ENCODE peak calls at places on chromosome 4, in seven cellular contexts. O is AG04450; F is left lung; R is fibroblast of lung; E is OCI-LY7; Y is CD8-positive, alpha-beta T cell; S is upper lobe of right lung. M is an unnamed sample.
A peak's percentile ranks its signal among the peaks of the same experiment; 100 is the strongest.

GRCh38 chr4:26459054-26459755 is 31.1 kb downstream of the CCKAR start:
- DNase-seq in Y (no peak), E (peak; percentile 76), S (no peak), O (peak; percentile 66), F (no peak), R (peak; percentile 80), M (no peak)

GRCh38 chr4:141132689-141133145 is 552 bp downstream of the RNF150 start:
- DNase-seq in F (no peak), S (peak; percentile 63), Y (no peak), R (peak; percentile 64), O (no peak), E (no peak), M (no peak)

GRCh38 chr4:6002926-6003325 is 15.3 kb downstream of the C4orf50 start:
- DNase-seq in R (no peak), E (no peak), S (peak; percentile 37), F (no peak), O (no peak), Y (no peak), M (no peak)

GRCh38 chr4:15665738-15666365 is 10.7 kb upstream of the FBXL5 start:
- DNase-seq in R (peak; percentile 52), F (no peak), E (no peak), S (no peak), O (no peak), Y (no peak), M (no peak)

GRCh38 chr4:123939621-123940020 is 543.0 kb downstream of the SPRY1 start:
- DNase-seq in R (peak; percentile 91), O (peak; percentile 27), Y (no peak), S (no peak), F (no peak), E (no peak), M (no peak)

GRCh38 chr4:76571274-76571673 is 136.2 kb downstream of the SHROOM3 start:
- DNase-seq in E (no peak), R (peak; percentile 23), Y (no peak), F (no peak), S (no peak), O (no peak), M (no peak)

GRCh38 chr4:75916091-75916661 is 13.9 kb upstream of the PPEF2 start:
- DNase-seq in F (no peak), O (peak; percentile 57), S (no peak), R (peak; percentile 57), E (peak; percentile 50), Y (no peak), M (no peak)

GRCh38 chr4:175090116-175090515 is 172.0 kb downstream of the ADAM29 start:
- DNase-seq in E (no peak), S (no peak), O (no peak), F (no peak), Y (no peak), R (no peak), M (no peak)

GRCh38 chr4:139961344-139961948 is 192.5 kb downstream of the MAML3 start:
- DNase-seq in E (no peak), S (no peak), Y (no peak), R (no peak), F (no peak), O (no peak), M (no peak)

GRCh38 chr4:72991889-72992288 is 77.6 kb downstream of the COX18 start:
- DNase-seq in S (no peak), O (no peak), F (no peak), E (no peak), R (peak; percentile 39), Y (no peak), M (no peak)

GRCh38 chr4:79650794-79651431 is 242.9 kb upstream of the GK2 start:
- DNase-seq in Y (no peak), E (no peak), R (peak; percentile 81), S (no peak), O (peak; percentile 61), F (no peak), M (no peak)

GRCh38 chr4:8641256-8641655 is 48.7 kb downstream of the CPZ start:
- DNase-seq in E (no peak), O (no peak), R (no peak), S (peak; percentile 53), Y (no peak), F (peak; percentile 28), M (no peak)

GRCh38 chr4:15878011-15878410 is 60.5 kb downstream of the FGFBP1 start:
- DNase-seq in O (no peak), Y (no peak), F (no peak), S (no peak), R (no peak), E (no peak), M (no peak)

GRCh38 chr4:83535520-83535944 is 376 bp upstream of the GPAT3 start:
- DNase-seq in R (peak; percentile 72), F (peak; percentile 53), O (peak; percentile 65), Y (no peak), E (no peak), S (no peak), M (no peak)

GRCh38 chr4:123739806-123740205 is 343.2 kb downstream of the SPRY1 start:
- DNase-seq in O (no peak), Y (no peak), E (no peak), R (no peak), F (no peak), S (no peak), M (no peak)

GRCh38 chr4:149203256-149204001 is 612.2 kb downstream of the IQCM start:
- DNase-seq in Y (no peak), R (peak; percentile 75), F (no peak), O (no peak), S (no peak), E (no peak), M (no peak)

GRCh38 chr4:159117564-159117963 is 14.7 kb downstream of the RAPGEF2 start:
- DNase-seq in E (no peak), R (no peak), F (no peak), O (no peak), Y (no peak), S (no peak), M (no peak)

GRCh38 chr4:159121371-159121770 is 18.5 kb downstream of the RAPGEF2 start:
- DNase-seq in R (no peak), E (no peak), F (no peak), Y (no peak), O (no peak), S (no peak), M (no peak)

DNA sequence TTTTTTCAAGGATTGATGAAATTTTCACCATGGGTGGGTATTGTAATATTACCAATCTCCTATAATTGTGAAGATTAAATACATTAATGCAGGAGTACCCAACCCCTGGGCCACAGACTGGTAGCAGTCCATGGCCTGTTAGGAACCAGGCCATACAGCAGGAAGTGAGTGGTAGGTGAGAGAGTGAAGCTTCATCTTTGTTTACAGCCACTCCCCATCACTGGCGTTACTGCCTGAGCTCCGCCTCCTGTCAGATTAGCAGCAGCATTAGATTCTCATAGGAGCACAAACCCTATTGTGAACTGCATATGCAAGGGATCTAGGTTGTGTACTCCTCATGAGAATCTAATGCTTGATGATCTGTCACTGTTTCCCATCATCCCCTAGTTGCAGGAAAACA is 15.1 kb downstream of the RAPGEF2 start:
- DNase-seq in Y (no peak), S (no peak), E (no peak), R (no peak), O (no peak), F (no peak), M (no peak)
- H3K4me3 ChIP-seq in Y (no peak overlapping the region), S (no peak overlapping the region), E (no peak overlapping the region), R (no peak overlapping the region), O (no peak overlapping the region), F (no peak overlapping the region), M (no peak overlapping the region)

GRCh38 chr4:111994392-111994791 is 150.9 kb upstream of the FAM241A start:
- DNase-seq in E (no peak), F (no peak), R (no peak), O (no peak), Y (no peak), S (no peak), M (no peak)

GRCh38 chr4:111989817-111990216 is 155.4 kb upstream of the FAM241A start:
- DNase-seq in F (no peak), O (no peak), Y (no peak), S (no peak), E (no peak), R (no peak), M (no peak)

GRCh38 chr4:111991163-111991562 is 154.1 kb upstream of the FAM241A start:
- DNase-seq in R (no peak), E (peak; percentile 10), S (no peak), O (no peak), F (no peak), Y (no peak), M (no peak)

GRCh38 chr4:111992604-111993151 is 152.6 kb upstream of the FAM241A start:
- DNase-seq in O (no peak), Y (no peak), S (no peak), F (no peak), R (no peak), E (no peak), M (no peak)

GRCh38 chr4:111991797-111992196 is 153.5 kb upstream of the FAM241A start:
- DNase-seq in F (no peak), S (no peak), Y (no peak), E (no peak), O (peak; percentile 3), R (peak; percentile 50), M (no peak)
- H3K27ac ChIP-seq in F (no peak overlapping the region), S (peak overlapping the region; percentile 25), Y (no peak overlapping the region), E (no peak overlapping the region), O (no peak overlapping the region), R (no peak overlapping the region), M (no peak overlapping the region)

GRCh38 chr4:74098628-74098995 is 383 bp downstream of the CXCL2 start:
- DNase-seq in F (peak; percentile 41), E (no peak), R (no peak), Y (no peak), O (no peak), S (peak; percentile 72), M (no peak)
- H3K4me3 ChIP-seq in F (peak overlapping the region; percentile 54), E (no peak overlapping the region), R (peak overlapping the region; percentile 31), Y (no peak overlapping the region), O (peak overlapping the region; percentile 71), S (peak overlapping the region; percentile 63), M (peak overlapping the region; percentile 79)

GRCh38 chr4:101156619-101157310 is 190.6 kb downstream of the PPP3CA start:
- DNase-seq in Y (no peak), O (no peak), F (no peak), S (no peak), R (peak; percentile 34), E (no peak), M (no peak)
- H3K27ac ChIP-seq in Y (no peak overlapping the region), O (no peak overlapping the region), F (no peak overlapping the region), S (no peak overlapping the region), R (peak overlapping the region; percentile 34), E (no peak overlapping the region), M (peak overlapping the region; percentile 8)

GRCh38 chr4:56311299-56311975 is 75.9 kb downstream of the AASDH start:
- DNase-seq in Y (no peak), F (no peak), S (no peak), R (no peak), O (no peak), E (no peak), M (peak; percentile 46)
- H3K4me3 ChIP-seq in Y (no peak overlapping the region), F (no peak overlapping the region), S (no peak overlapping the region), R (no peak overlapping the region), O (no peak overlapping the region), E (no peak overlapping the region), M (no peak overlapping the region)